ENCODE peak calls at places on chromosomes 4 and X, in six cellular contexts. Y is AG08396, R is cardiac septum, S is RWPE2, N is CD14-positive monocyte, Z is fibroblast of lung. L is an unnamed sample.

GRCh38 chr4:54276633-54277426 is 47.7 kb downstream of the PDGFRA start:
- DNase-seq in Y (no peak), S (no peak), N (no peak), Z (peak), R (no peak), L (no peak)

GRCh38 chr4:169975837-169976796 is 50.1 kb downstream of the MFAP3L start:
- DNase-seq in Z (no peak), S (no peak), Y (no peak), N (no peak), R (no peak), L (no peak)

GRCh38 chr4:150072906-150073714 is 5.1 kb upstream of the DCLK2 start:
- DNase-seq in N (no peak), S (no peak), R (no peak), Z (peak), Y (peak), L (peak)

GRCh38 chr4:171170671-171171070 is 642.5 kb upstream of the GALNTL6 start:
- DNase-seq in R (no peak), Y (no peak), N (no peak), S (no peak), Z (no peak), L (no peak)

GRCh38 chr4:107167051-107167450 is 130.9 kb upstream of the DKK2 start:
- DNase-seq in S (no peak), Y (no peak), N (no peak), Z (no peak), R (no peak), L (no peak)

GRCh38 chrX:19392703-19393102 is 49.0 kb downstream of the PDHA1 start:
- DNase-seq in R (no peak), Y (no peak), Z (no peak), S (no peak), N (no peak), L (no peak)

GRCh38 chrX:87961471-87961870 is 443.9 kb downstream of the KLHL4 start:
- DNase-seq in N (no peak), R (no peak), Z (no peak), S (no peak), Y (no peak), L (no peak)

GRCh38 chr4:143184217-143184502 is 557 bp upstream of the USP38 start:
- DNase-seq in N (no peak), Z (no peak), S (no peak), R (no peak), Y (peak), L (no peak)

GRCh38 chrX:51779306-51779705 is 36.1 kb downstream of the GSPT2 start:
- DNase-seq in Y (no peak), R (no peak), Z (no peak), S (no peak), N (no peak), L (no peak)

GRCh38 chr4:19987746-19988145 is 264.0 kb upstream of the SLIT2 start:
- DNase-seq in Y (peak), Z (peak), R (no peak), S (no peak), N (no peak), L (no peak)

GRCh38 chr4:70583952-70584834 is 7.9 kb upstream of the AMBN start:
- DNase-seq in N (no peak), S (no peak), Z (no peak), R (no peak), Y (no peak), L (no peak)

GRCh38 chr4:68906238-68907137 is 45.1 kb downstream of the UGT2A3 start:
- DNase-seq in R (no peak), Y (no peak), N (no peak), Z (peak), S (no peak), L (no peak)

GRCh38 chr4:6885953-6886557 is 23.6 kb upstream of the TBC1D14 start:
- DNase-seq in Y (peak), Z (peak), N (peak), R (peak), S (no peak), L (no peak)

GRCh38 chr4:186685744-186686143 is 37.9 kb downstream of the FAT1 start:
- DNase-seq in S (no peak), N (no peak), Z (peak), R (no peak), Y (peak), L (peak)

GRCh38 chr4:17055788-17056187 is 157.3 kb upstream of the LDB2 start:
- DNase-seq in Y (peak), N (no peak), R (no peak), Z (peak), S (no peak), L (peak)

GRCh38 chrX:18294893-18295292 is 59.6 kb downstream of the SCML2 start:
- DNase-seq in Y (no peak), S (no peak), N (no peak), Z (no peak), R (no peak), L (no peak)

GRCh38 chrX:31201503-31201902 is 129.7 kb upstream of the FTHL17 start:
- DNase-seq in Y (peak), Z (no peak), S (no peak), N (no peak), R (no peak), L (no peak)

GRCh38 chrX:22800360-22800759 is 199.4 kb upstream of the DDX53 start:
- DNase-seq in Z (peak), R (no peak), Y (peak), S (no peak), N (no peak), L (peak)

GRCh38 chrX:154490021-154490413 is 412 bp downstream of the SLC10A3 start:
- DNase-seq in R (no peak), N (peak), S (peak), Y (peak), Z (peak), L (no peak)

GRCh38 chr4:6728320-6729029 is 12.5 kb downstream of the BLOC1S4 start:
- DNase-seq in S (no peak), N (no peak), R (no peak), Y (no peak), Z (no peak), L (no peak)

GRCh38 chr4:152535903-152536544 is at the start of gene FBXW7:
- DNase-seq in Z (peak), R (peak), S (peak), Y (peak), N (peak), L (peak)

GRCh38 chr4:87270144-87270543 is 49.7 kb upstream of the KLHL8 start:
- DNase-seq in S (no peak), R (no peak), Y (peak), Z (peak), N (no peak), L (peak)

GRCh38 chrX:15751160-15751819 is 13.2 kb downstream of the CA5B start:
- DNase-seq in Z (peak), R (no peak), Y (peak), N (no peak), S (no peak), L (peak)

GRCh38 chr4:165343353-165344191 is 16.1 kb downstream of the MSMO1 start:
- DNase-seq in N (no peak), Z (no peak), Y (no peak), R (no peak), S (no peak), L (no peak)

GRCh38 chr4:2691952-2692435 is 64.1 kb downstream of the TNIP2 start:
- DNase-seq in S (no peak), N (no peak), R (no peak), Y (no peak), Z (no peak), L (no peak)

GRCh38 chrX:136163694-136164093 is 16.4 kb downstream of the FHL1 start:
- DNase-seq in N (no peak), S (no peak), Y (no peak), R (no peak), Z (peak), L (no peak)

GRCh38 chr4:133160853-133161252 is 11.8 kb downstream of the PCDH10 start:
- DNase-seq in Y (no peak), S (no peak), R (no peak), Z (no peak), N (no peak), L (no peak)

GRCh38 chrX:119190736-119191282 is 45.3 kb upstream of the PGRMC1 start:
- DNase-seq in N (no peak), R (no peak), S (no peak), Z (no peak), Y (no peak), L (no peak)

GRCh38 chr4:88960576-88960975 is 96.4 kb downstream of the FAM13A start:
- DNase-seq in N (no peak), R (no peak), Y (no peak), S (no peak), Z (no peak), L (no peak)

GRCh38 chr4:8410641-8411271 is 29.8 kb downstream of the ACOX3 start:
- DNase-seq in S (no peak), Y (peak), N (no peak), R (no peak), Z (peak), L (peak)

GRCh38 chr4:26084414-26084813 is 170.4 kb downstream of the SMIM20 start:
- DNase-seq in R (no peak), Z (no peak), Y (no peak), N (no peak), S (no peak), L (no peak)

GRCh38 chr4:121958777-121959176 is 6.9 kb upstream of the TRPC3 start:
- DNase-seq in Z (no peak), S (no peak), Y (no peak), N (no peak), R (no peak), L (no peak)

GRCh38 chrX:75746891-75747639 is 38.0 kb downstream of the MAGEE2 start:
- DNase-seq in N (no peak), Z (peak), R (no peak), Y (peak), S (no peak), L (no peak)

GRCh38 chr4:40233227-40233626 is 36.4 kb downstream of the RHOH start:
- DNase-seq in R (no peak), N (no peak), S (no peak), Y (no peak), Z (no peak), L (no peak)

GRCh38 chr4:101155859-101156430 is 191.4 kb downstream of the PPP3CA start:
- DNase-seq in Z (no peak), S (no peak), N (no peak), R (no peak), Y (no peak), L (no peak)

GRCh38 chr4:42761804-42762203 is 104.9 kb upstream of the ATP8A1 start:
- DNase-seq in R (no peak), N (no peak), S (no peak), Y (no peak), Z (no peak), L (no peak)

GRCh38 chr4:79682161-79682560 is 274.1 kb upstream of the GK2 start:
- DNase-seq in Z (peak), R (no peak), N (no peak), S (no peak), Y (peak), L (no peak)

GRCh38 chr4:71713611-71714203 is 70.2 kb downstream of the GC start:
- DNase-seq in R (no peak), S (no peak), Y (peak), Z (peak), N (no peak), L (peak)

GRCh38 chr4:7192252-7193039 is at the start of gene SORCS2:
- DNase-seq in R (peak), Y (peak), Z (peak), S (no peak), N (no peak), L (peak)